ENCODE peak calls at places on chromosome 19, in five cellular contexts. One of them, this sample, is unnamed.

GRCh38 chr19:6011206-6011605 is 33.3 kb upstream of the RANBP3 start:
- DNase-seq in heart right ventricle: no peak
- DNase-seq in mucosa of descending colon: no peak
- DNase-seq in activated B cell treated with CpG ODN at 0.5 μM for 24 hours: no peak
- DNase-seq in prostate gland: no peak
- DNase-seq in this sample: no peak

GRCh38 chr19:30873691-30874090 is 475.5 kb downstream of the TSHZ3 start:
- DNase-seq in heart right ventricle: no peak
- DNase-seq in mucosa of descending colon: no peak
- DNase-seq in activated B cell treated with CpG ODN at 0.5 μM for 24 hours: no peak
- DNase-seq in prostate gland: no peak
- DNase-seq in this sample: peak

GRCh38 chr19:40398417-40399056 is 8.6 kb upstream of the HIPK4 start:
- DNase-seq in heart right ventricle: no peak
- DNase-seq in mucosa of descending colon: no peak
- DNase-seq in activated B cell treated with CpG ODN at 0.5 μM for 24 hours: no peak
- DNase-seq in prostate gland: peak
- DNase-seq in this sample: no peak

GRCh38 chr19:8988204-8988603 is 22.0 kb downstream of the MUC16 start:
- DNase-seq in heart right ventricle: no peak
- DNase-seq in mucosa of descending colon: no peak
- DNase-seq in activated B cell treated with CpG ODN at 0.5 μM for 24 hours: no peak
- DNase-seq in prostate gland: no peak
- DNase-seq in this sample: no peak

GRCh38 chr19:40229484-40229883 is 3.0 kb upstream of the CCNP start:
- DNase-seq in heart right ventricle: no peak
- DNase-seq in mucosa of descending colon: no peak
- DNase-seq in activated B cell treated with CpG ODN at 0.5 μM for 24 hours: no peak
- DNase-seq in prostate gland: no peak
- DNase-seq in this sample: no peak

GRCh38 chr19:53545271-53546065 is 7.5 kb downstream of the ZNF331 start:
- DNase-seq in heart right ventricle: no peak
- DNase-seq in mucosa of descending colon: no peak
- DNase-seq in activated B cell treated with CpG ODN at 0.5 μM for 24 hours: no peak
- DNase-seq in prostate gland: peak
- DNase-seq in this sample: no peak

GRCh38 chr19:54430306-54431254 is 15.3 kb downstream of the TTYH1 start:
- DNase-seq in heart right ventricle: peak
- DNase-seq in mucosa of descending colon: no peak
- DNase-seq in activated B cell treated with CpG ODN at 0.5 μM for 24 hours: peak
- DNase-seq in prostate gland: peak
- DNase-seq in this sample: no peak

GRCh38 chr19:49361438-49362047 is 673 bp downstream of the TEAD2 start:
- DNase-seq in heart right ventricle: peak
- DNase-seq in mucosa of descending colon: peak
- DNase-seq in activated B cell treated with CpG ODN at 0.5 μM for 24 hours: no peak
- DNase-seq in prostate gland: peak
- DNase-seq in this sample: peak

GRCh38 chr19:19105365-19106060 is 32.8 kb downstream of the TMEM161A start:
- DNase-seq in heart right ventricle: peak
- DNase-seq in mucosa of descending colon: peak
- DNase-seq in activated B cell treated with CpG ODN at 0.5 μM for 24 hours: no peak
- DNase-seq in prostate gland: peak
- DNase-seq in this sample: no peak

GRCh38 chr19:1601613-1602064 is 3.6 kb downstream of the UQCR11 start:
- DNase-seq in heart right ventricle: no peak
- DNase-seq in mucosa of descending colon: no peak
- DNase-seq in activated B cell treated with CpG ODN at 0.5 μM for 24 hours: no peak
- DNase-seq in prostate gland: no peak
- DNase-seq in this sample: no peak
- TF ChIP-seq CTCF in heart right ventricle: no peak
- TF ChIP-seq CTCF in mucosa of descending colon: no peak
- TF ChIP-seq CTCF in activated B cell treated with CpG ODN at 0.5 μM for 24 hours: no peak
- TF ChIP-seq CTCF in prostate gland: no peak
- TF ChIP-seq CTCF in this sample: peak

DNA sequence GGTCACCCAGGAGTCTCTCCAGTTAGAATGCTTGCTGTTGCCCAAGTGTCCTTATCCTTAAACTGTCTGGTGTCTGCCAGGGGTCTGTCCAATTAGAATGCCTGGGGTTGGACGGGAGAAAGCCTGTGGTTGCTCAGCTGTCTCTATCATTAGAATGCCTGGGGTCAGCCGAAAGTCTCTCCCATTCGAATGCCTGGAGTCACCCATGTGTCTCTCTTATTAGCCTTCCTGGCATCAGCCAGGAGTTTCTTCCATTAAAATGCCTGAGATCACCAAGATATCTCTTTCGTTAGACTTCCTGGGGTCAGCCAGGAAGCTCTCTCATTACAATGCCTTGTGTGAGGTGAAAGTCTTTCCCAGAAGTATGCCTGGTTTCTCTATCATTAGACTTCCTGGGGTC is 1521.0 kb downstream of the UQCRFS1 start:
- DNase-seq in heart right ventricle: no peak
- DNase-seq in mucosa of descending colon: no peak
- DNase-seq in activated B cell treated with CpG ODN at 0.5 μM for 24 hours: no peak
- DNase-seq in prostate gland: no peak
- DNase-seq in this sample: no peak
- TF ChIP-seq CTCF in heart right ventricle: no peak
- TF ChIP-seq CTCF in mucosa of descending colon: no peak
- TF ChIP-seq CTCF in activated B cell treated with CpG ODN at 0.5 μM for 24 hours: no peak
- TF ChIP-seq CTCF in prostate gland: no peak
- TF ChIP-seq CTCF in this sample: no peak

GRCh38 chr19:12881172-12881808 is at the start of gene DNASE2:
- DNase-seq in heart right ventricle: peak
- DNase-seq in mucosa of descending colon: peak
- DNase-seq in activated B cell treated with CpG ODN at 0.5 μM for 24 hours: peak
- DNase-seq in prostate gland: peak
- DNase-seq in this sample: peak
- TF ChIP-seq CTCF in heart right ventricle: no peak
- TF ChIP-seq CTCF in mucosa of descending colon: no peak
- TF ChIP-seq CTCF in activated B cell treated with CpG ODN at 0.5 μM for 24 hours: no peak
- TF ChIP-seq CTCF in prostate gland: no peak
- TF ChIP-seq CTCF in this sample: no peak

GRCh38 chr19:13234518-13234917 is 84.3 kb downstream of the IER2 start:
- DNase-seq in heart right ventricle: peak
- DNase-seq in mucosa of descending colon: peak
- DNase-seq in activated B cell treated with CpG ODN at 0.5 μM for 24 hours: peak
- DNase-seq in prostate gland: peak
- DNase-seq in this sample: no peak
- TF ChIP-seq CTCF in heart right ventricle: peak
- TF ChIP-seq CTCF in mucosa of descending colon: peak
- TF ChIP-seq CTCF in activated B cell treated with CpG ODN at 0.5 μM for 24 hours: no peak
- TF ChIP-seq CTCF in prostate gland: peak
- TF ChIP-seq CTCF in this sample: peak

GRCh38 chr19:12947702-12948596 is 2.3 kb downstream of the RAD23A start:
- DNase-seq in heart right ventricle: no peak
- DNase-seq in mucosa of descending colon: no peak
- DNase-seq in activated B cell treated with CpG ODN at 0.5 μM for 24 hours: no peak
- DNase-seq in prostate gland: no peak
- DNase-seq in this sample: no peak

GRCh38 chr19:12946092-12946845 is 607 bp downstream of the RAD23A start:
- DNase-seq in heart right ventricle: peak
- DNase-seq in mucosa of descending colon: peak
- DNase-seq in activated B cell treated with CpG ODN at 0.5 μM for 24 hours: peak
- DNase-seq in prostate gland: peak
- DNase-seq in this sample: peak

GRCh38 chr19:12943437-12944044 is 2.1 kb upstream of the RAD23A start:
- DNase-seq in heart right ventricle: no peak
- DNase-seq in mucosa of descending colon: no peak
- DNase-seq in activated B cell treated with CpG ODN at 0.5 μM for 24 hours: no peak
- DNase-seq in prostate gland: no peak
- DNase-seq in this sample: no peak

GRCh38 chr19:12944064-12944674 is 1.5 kb upstream of the RAD23A start:
- DNase-seq in heart right ventricle: no peak
- DNase-seq in mucosa of descending colon: no peak
- DNase-seq in activated B cell treated with CpG ODN at 0.5 μM for 24 hours: no peak
- DNase-seq in prostate gland: no peak
- DNase-seq in this sample: no peak

DNA sequence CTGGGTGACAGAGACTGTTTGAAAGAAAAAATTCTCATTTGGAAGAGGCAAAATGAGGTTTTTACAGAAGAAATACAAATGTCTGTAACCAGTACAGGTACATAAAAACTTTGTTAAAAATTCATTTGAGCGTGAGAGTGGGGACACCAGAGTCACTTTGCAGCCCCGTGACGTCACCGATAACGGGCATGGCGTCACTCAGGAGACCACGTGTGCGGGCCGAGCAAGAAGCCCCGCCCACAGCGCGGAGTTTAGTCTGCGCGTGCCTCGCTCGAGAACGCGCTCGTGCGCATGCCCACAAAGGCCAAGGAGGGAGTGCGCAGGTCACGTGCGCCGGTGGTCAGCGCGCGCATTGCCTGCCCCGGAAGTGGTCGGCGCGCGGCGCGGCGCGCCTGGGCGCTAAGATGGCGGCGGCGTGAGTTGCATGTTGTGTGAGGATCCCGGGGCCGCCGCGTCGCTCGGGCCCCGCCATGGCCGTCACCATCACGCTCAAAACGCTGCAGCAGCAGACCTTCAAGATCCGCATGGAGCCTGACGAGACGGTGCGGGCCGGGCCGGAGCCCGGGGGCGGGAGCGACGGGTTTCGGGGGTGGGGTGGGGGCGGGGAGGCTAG is at the start of gene RAD23A:
- DNase-seq in heart right ventricle: peak
- DNase-seq in mucosa of descending colon: peak
- DNase-seq in activated B cell treated with CpG ODN at 0.5 μM for 24 hours: peak
- DNase-seq in prostate gland: peak
- DNase-seq in this sample: peak
- TF ChIP-seq CTCF in heart right ventricle: no peak
- TF ChIP-seq CTCF in mucosa of descending colon: no peak
- TF ChIP-seq CTCF in activated B cell treated with CpG ODN at 0.5 μM for 24 hours: no peak
- TF ChIP-seq CTCF in prostate gland: no peak
- TF ChIP-seq CTCF in this sample: no peak